ENCODE peak calls at places on chromosomes 6 and 20, in four cellular contexts. Q is sciatic nerve, E is thoracic aorta, S is fibroblast of the conjunctiva. M is an unnamed sample.

GRCh38 chr6:157885876-157886275 is 62.8 kb downstream of the SNX9 start:
- DNase-seq in E (no peak), S (no peak), Q (no peak), M (no peak)

GRCh38 chr20:5118220-5119142 is 1.3 kb downstream of the PCNA start:
- DNase-seq in Q (no peak), S (no peak), E (no peak), M (no peak)

GRCh38 chr20:58630063-58630462 is 21.0 kb upstream of the STX16 start:
- DNase-seq in Q (no peak), S (no peak), E (no peak), M (no peak)

GRCh38 chr6:155543141-155543870 is 87.7 kb upstream of the NOX3 start:
- DNase-seq in S (no peak), E (no peak), Q (no peak), M (no peak)

GRCh38 chr6:131914967-131915751 is 36.0 kb downstream of the CCN2 start:
- DNase-seq in Q (peak), S (peak), E (peak), M (no peak)

GRCh38 chr20:41411458-41411857 is 44.8 kb upstream of the EMILIN3 start:
- DNase-seq in S (no peak), Q (no peak), E (no peak), M (no peak)

GRCh38 chr6:5657684-5658429 is 348.9 kb downstream of the NRN1 start:
- DNase-seq in E (no peak), S (no peak), Q (no peak), M (no peak)

GRCh38 chr20:45957021-45957941 is 14.7 kb downstream of the ZNF335 start:
- DNase-seq in E (no peak), S (no peak), Q (peak), M (peak)

GRCh38 chr6:154247119-154247814 is 109.3 kb downstream of the IPCEF1 start:
- DNase-seq in Q (no peak), S (no peak), E (no peak), M (no peak)

GRCh38 chr6:83273596-83273995 is 80.4 kb downstream of the RWDD2A start:
- DNase-seq in S (peak), Q (no peak), E (no peak), M (no peak)

GRCh38 chr6:155245871-155246270 is 17.9 kb upstream of the CLDN20 start:
- DNase-seq in S (no peak), E (no peak), Q (no peak), M (no peak)